ENCODE peak calls at places on chromosomes 4 and X, in seven cellular contexts. I is HepG2, T is IMR-90, N is HCT116, V is H1, B is GM12878, P is K562. S is an unnamed sample.

GRCh38 chr4:89539797-89540711 is 232.5 kb upstream of the GPRIN3 start:
- DNase-seq in V (no peak), T (peak), B (no peak), N (no peak), P (no peak), I (no peak), S (peak)

GRCh38 chr4:44806076-44806475 is 79.7 kb upstream of the GNPDA2 start:
- DNase-seq in N (no peak), B (no peak), I (no peak), T (no peak), V (no peak), P (no peak), S (no peak)

GRCh38 chr4:102525099-102525498 is 23.9 kb downstream of the NFKB1 start:
- DNase-seq in N (no peak), P (no peak), T (peak), V (no peak), B (no peak), I (no peak), S (no peak)

GRCh38 chr4:72063726-72064125 is 31.9 kb downstream of the NPFFR2 start:
- DNase-seq in B (no peak), I (no peak), P (no peak), V (no peak), T (no peak), N (no peak), S (no peak)

GRCh38 chrX:130296743-130297142 is 28.0 kb upstream of the ZNF280C start:
- DNase-seq in P (no peak), T (peak), N (no peak), V (no peak), I (no peak), B (no peak), S (peak)

GRCh38 chr4:4428966-4429875 is 42.3 kb downstream of the NSG1 start:
- DNase-seq in B (no peak), N (no peak), T (no peak), V (no peak), P (no peak), I (no peak), S (no peak)

GRCh38 chrX:30618160-30618765 is 35.0 kb upstream of the GK start:
- DNase-seq in N (no peak), B (no peak), P (peak), T (no peak), I (no peak), V (peak), S (no peak)

GRCh38 chrX:101080326-101080725 is 1.6 kb downstream of the TMEM35A start:
- DNase-seq in P (no peak), N (no peak), I (no peak), B (no peak), V (no peak), T (no peak), S (no peak)

GRCh38 chr4:76624271-76624681 is 189.2 kb downstream of the SHROOM3 start:
- DNase-seq in B (no peak), P (no peak), T (peak), I (no peak), N (no peak), V (no peak), S (no peak)

GRCh38 chr4:57426779-57427395 is 316.7 kb upstream of the IGFBP7 start:
- DNase-seq in T (peak), N (peak), B (no peak), I (peak), V (peak), P (peak), S (peak)

GRCh38 chr4:112189754-112190153 is 41.8 kb upstream of the AP1AR start:
- DNase-seq in N (no peak), P (no peak), T (peak), V (no peak), I (no peak), B (no peak), S (peak)

GRCh38 chrX:140123446-140123845 is 158.1 kb upstream of the CXorf66 start:
- DNase-seq in I (no peak), B (no peak), N (no peak), T (no peak), P (no peak), V (peak), S (no peak)

GRCh38 chr4:101669138-101669831 is 121.2 kb upstream of the BANK1 start:
- DNase-seq in V (no peak), T (no peak), B (no peak), P (no peak), I (no peak), N (no peak), S (no peak)

GRCh38 chr4:124726269-124726668 is 13.7 kb upstream of the ANKRD50 start:
- DNase-seq in I (no peak), T (no peak), N (no peak), P (no peak), V (no peak), B (no peak), S (no peak)

GRCh38 chr4:12555011-12555410 is 929.1 kb downstream of the RAB28 start:
- DNase-seq in I (no peak), V (no peak), T (no peak), B (no peak), N (no peak), P (no peak), S (no peak)

GRCh38 chr4:138217567-138217966 is 24.6 kb downstream of the SLC7A11 start:
- DNase-seq in I (no peak), V (no peak), N (no peak), T (no peak), B (no peak), P (no peak), S (no peak)

GRCh38 chr4:40572692-40573287 is 56.9 kb downstream of the RBM47 start:
- DNase-seq in B (no peak), V (no peak), I (no peak), T (no peak), P (no peak), N (no peak), S (no peak)

GRCh38 chr4:153750197-153750817 is 9.5 kb downstream of the RNF175 start:
- DNase-seq in N (peak), I (peak), V (peak), T (peak), B (peak), P (peak), S (peak)

GRCh38 chr4:102562995-102563394 is 61.8 kb downstream of the NFKB1 start:
- DNase-seq in V (no peak), N (no peak), I (no peak), T (peak), B (no peak), P (no peak), S (no peak)

GRCh38 chr4:70992354-70992753 is 1.1 kb upstream of the DCK start:
- DNase-seq in B (no peak), V (no peak), N (peak), I (no peak), P (no peak), T (no peak), S (no peak)

GRCh38 chr4:127505203-127505602 is 127.6 kb upstream of the INTU start:
- DNase-seq in V (no peak), N (no peak), B (no peak), T (peak), P (no peak), I (no peak), S (peak)

GRCh38 chrX:119816300-119816699 is 24.9 kb upstream of the RPL39 start:
- DNase-seq in N (no peak), I (no peak), P (no peak), T (no peak), V (no peak), B (no peak), S (no peak)
- TF ChIP-seq POLR2A in N (no peak), I (no peak), P (no peak), T (no peak), V (no peak), B (no peak), S (no peak)

DNA sequence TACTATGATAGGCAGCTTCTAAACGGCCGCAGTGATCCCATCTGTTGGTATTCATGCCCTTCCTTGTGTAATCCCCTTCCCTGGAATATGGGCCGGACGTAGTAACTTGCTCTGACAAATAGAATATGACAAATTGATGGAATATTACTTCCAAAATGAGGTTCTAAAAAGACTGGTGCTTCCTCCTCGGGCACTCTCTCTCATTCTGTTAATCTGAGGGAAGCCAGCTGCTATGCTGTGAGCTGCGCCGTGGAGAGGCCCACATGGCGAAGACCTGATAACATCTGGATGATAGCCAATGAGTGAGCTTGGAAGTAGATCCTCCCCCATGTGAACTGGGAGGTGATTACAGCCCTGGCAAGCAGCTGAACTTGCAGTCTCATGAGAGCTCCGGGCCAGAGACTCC is 27.2 kb upstream of the SLC25A4 start:
- DNase-seq in I (peak), P (peak), V (peak), N (no peak), B (no peak), T (peak), S (peak)
- H2AFZ ChIP-seq in I (no peak), P (peak), V (no peak), N (peak), B (no peak), T (peak), S (no peak)

GRCh38 chr4:8230033-8230432 is 30.9 kb downstream of the SH3TC1 start:
- DNase-seq in V (no peak), P (no peak), B (no peak), I (no peak), T (no peak), N (no peak), S (no peak)
- H3K27ac ChIP-seq in V (no peak), P (no peak), B (no peak), I (no peak), T (no peak), N (no peak), S (no peak)

GRCh38 chrX:150982786-150983525 is at the start of gene HMGB3:
- DNase-seq in V (peak), N (peak), B (peak), P (peak), I (peak), T (peak), S (peak)
- TF ChIP-seq POLR2A in V (peak), N (no peak), B (peak), P (peak), I (peak), T (no peak), S (no peak)

S was measured in endothelial cell of umbilical vein.